ENCODE peak calls at places on chromosomes 7 and 10, in four cellular contexts. Q is body of pancreas, K is colonic mucosa, A is NB4. E is an unnamed sample.
A peak's percentile ranks its signal among the peaks of the same experiment; 100 is the strongest.

GRCh38 chr10:101901340-101901739 is 57.7 kb upstream of the KCNIP2 start:
- DNase-seq in Q (no peak), K (no peak), A (no peak), E (no peak)

GRCh38 chr7:86846494-86847190 is 202.9 kb downstream of the GRM3 start:
- DNase-seq in Q (peak; percentile 74), K (peak; percentile 73), A (no peak), E (no peak)

GRCh38 chr7:25624001-25624400 is 395.7 kb upstream of the NPVF start:
- DNase-seq in Q (no peak), K (no peak), A (no peak), E (no peak)

GRCh38 chr7:1981878-1982230 is 250.9 kb downstream of the MAD1L1 start:
- DNase-seq in Q (no peak), K (no peak), A (no peak), E (no peak)

GRCh38 chr10:24820616-24821015 is 96.9 kb upstream of the ARHGAP21 start:
- DNase-seq in Q (no peak), K (no peak), A (no peak), E (no peak)

GRCh38 chr7:112296416-112296815 is 89.9 kb downstream of the ZNF277 start:
- DNase-seq in Q (no peak), K (no peak), A (no peak), E (no peak)

GRCh38 chr7:26898917-26899316 is 34.5 kb upstream of the SKAP2 start:
- DNase-seq in Q (no peak), K (no peak), A (peak; percentile 23), E (peak; percentile 11)

GRCh38 chr7:32611201-32611691 is 116.0 kb downstream of the AVL9 start:
- DNase-seq in Q (no peak), K (no peak), A (no peak), E (no peak)

GRCh38 chr10:100138921-100139496 is 46.8 kb downstream of the ERLIN1 start:
- DNase-seq in Q (no peak), K (no peak), A (no peak), E (no peak)

GRCh38 chr7:39683216-39683845 is 60.0 kb downstream of the RALA start:
- DNase-seq in Q (no peak), K (no peak), A (no peak), E (no peak)

GRCh38 chr7:34308595-34308994 is 349.4 kb upstream of the NPSR1 start:
- DNase-seq in Q (no peak), K (no peak), A (no peak), E (no peak)

GRCh38 chr10:110447886-110448285 is 49.8 kb upstream of the DUSP5 start:
- DNase-seq in Q (no peak), K (no peak), A (no peak), E (no peak)

GRCh38 chr10:35890061-35890969 is 248.2 kb upstream of the FZD8 start:
- DNase-seq in Q (no peak), K (peak; percentile 47), A (no peak), E (no peak)

GRCh38 chr7:139355320-139355719 is 4.4 kb upstream of the LUC7L2 start:
- DNase-seq in Q (no peak), K (no peak), A (peak; percentile 85), E (no peak)

GRCh38 chr7:29194206-29194593 is 375 bp upstream of the CHN2 start:
- DNase-seq in Q (no peak), K (peak; percentile 31), A (no peak), E (no peak)

GRCh38 chr7:139648941-139649425 is 125.5 kb downstream of the CLEC2L start:
- DNase-seq in Q (peak; percentile 25), K (no peak), A (peak; percentile 79), E (no peak)

GRCh38 chr10:129820451-129820850 is 143.6 kb downstream of the EBF3 start:
- DNase-seq in Q (no peak), K (no peak), A (no peak), E (no peak)

GRCh38 chr10:28637346-28637745 is 40.0 kb upstream of the BAMBI start:
- DNase-seq in Q (no peak), K (no peak), A (no peak), E (no peak)

GRCh38 chr7:82481499-82482097 is 38.0 kb upstream of the CACNA2D1 start:
- DNase-seq in Q (no peak), K (no peak), A (peak; percentile 28), E (peak; percentile 2)

GRCh38 chr7:24826662-24827020 is 69.4 kb upstream of the GSDME start:
- DNase-seq in Q (no peak), K (no peak), A (no peak), E (no peak)

GRCh38 chr7:155349601-155350331 is 52.1 kb downstream of the INSIG1 start:
- DNase-seq in Q (no peak), K (no peak), A (no peak), E (no peak)

GRCh38 chr10:72011016-72011415 is 46.8 kb downstream of the CHST3 start:
- DNase-seq in Q (no peak), K (no peak), A (no peak), E (no peak)

GRCh38 chr10:22315455-22316285 is 518 bp upstream of the COMMD3 start:
- DNase-seq in Q (no peak), K (no peak), A (no peak), E (no peak)

GRCh38 chr10:116298586-116298985 is 25.6 kb upstream of the GFRA1 start:
- DNase-seq in Q (no peak), K (no peak), A (no peak), E (no peak)

DNA sequence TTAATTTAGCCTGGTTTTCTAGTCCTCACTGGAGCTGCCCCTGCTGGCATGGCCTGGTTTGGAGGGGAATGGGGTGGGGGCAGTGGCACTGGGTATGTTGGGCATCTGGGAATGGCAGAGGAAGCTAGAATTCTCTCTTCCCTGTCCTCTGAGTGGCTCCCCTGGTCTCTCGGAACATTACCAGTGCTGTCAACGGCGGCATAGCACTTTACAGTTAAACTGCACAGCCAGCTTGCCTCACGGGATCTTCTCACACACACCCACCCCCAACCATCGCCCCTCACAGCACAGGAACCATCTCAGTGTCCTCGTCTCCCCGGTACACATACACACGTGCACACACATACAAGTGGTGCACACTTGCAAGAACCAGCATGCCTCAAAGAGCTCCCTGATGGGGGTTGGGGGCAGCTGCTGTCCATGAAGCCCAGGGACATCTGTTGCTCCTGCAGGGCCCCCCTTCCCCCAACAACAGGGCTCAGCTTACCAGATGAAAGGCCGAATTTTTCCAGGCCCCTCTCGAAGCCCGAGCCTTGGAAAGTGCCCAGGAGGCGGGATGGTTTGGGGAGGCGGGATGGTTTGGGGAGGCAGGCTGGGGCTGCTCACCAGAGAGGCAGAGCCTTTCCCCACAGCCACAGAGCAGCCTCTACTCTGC is 41.0 kb downstream of the TSPAN15 start:
- DNase-seq in Q (no peak), K (no peak), A (no peak), E (no peak)
- TF ChIP-seq CTCF in Q (no peak), K (no peak), A (no peak), E (no peak)

DNA sequence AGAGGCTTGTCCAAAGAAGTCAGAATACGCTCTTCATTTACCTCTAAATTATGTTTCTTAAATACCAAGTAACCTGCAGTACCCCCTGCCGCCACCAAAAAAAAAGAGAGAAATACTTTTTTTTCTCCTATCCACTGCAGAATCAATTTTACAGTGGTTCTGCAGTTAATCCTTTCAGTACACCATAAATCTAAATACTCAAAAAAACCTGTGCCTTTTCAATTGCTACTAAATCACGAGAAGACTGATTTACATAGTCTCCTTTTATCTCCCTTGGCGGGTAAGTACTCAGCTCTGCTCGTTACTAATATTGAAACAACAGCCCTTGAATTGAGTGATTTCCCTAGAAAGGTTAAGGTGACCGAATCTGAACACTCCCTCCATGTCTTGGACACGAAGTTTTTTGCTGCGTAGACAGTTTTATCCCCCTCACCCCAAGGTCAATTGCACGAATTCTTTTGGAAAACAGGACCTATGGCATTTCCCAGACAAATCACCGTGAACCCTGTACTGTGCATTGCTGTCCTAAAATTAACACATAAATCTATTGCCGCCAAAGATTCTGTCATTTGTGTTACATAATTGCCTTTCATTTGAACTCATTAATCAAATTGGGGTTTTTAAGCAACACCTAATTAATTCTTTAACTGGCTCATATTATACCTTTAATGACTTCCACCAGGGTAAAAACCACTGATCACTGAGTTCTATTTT is 517 bp upstream of the VIM start:
- DNase-seq in Q (no peak), K (no peak), A (peak; percentile 42), E (no peak)
- H3K4me3 ChIP-seq in Q (peak overlapping the region; percentile 42), K (peak overlapping the region; percentile 69), A (peak overlapping the region; percentile 68), E (peak overlapping the region; percentile 90)

GRCh38 chr7:142586611-142587010 is 162.7 kb upstream of the PRSS1 start:
- DNase-seq in Q (no peak), K (no peak), A (no peak), E (no peak)

GRCh38 chr7:142583424-142583823 is 165.8 kb upstream of the PRSS1 start:
- DNase-seq in Q (peak; percentile 59), K (no peak), A (peak; percentile 14), E (peak; percentile 41)

GRCh38 chr7:142584765-142585164 is 164.5 kb upstream of the PRSS1 start:
- DNase-seq in Q (no peak), K (no peak), A (no peak), E (no peak)

GRCh38 chr7:142587578-142588191 is 161.6 kb upstream of the PRSS1 start:
- DNase-seq in Q (peak; percentile 66), K (peak; percentile 23), A (peak; percentile 80), E (peak; percentile 41)

DNA sequence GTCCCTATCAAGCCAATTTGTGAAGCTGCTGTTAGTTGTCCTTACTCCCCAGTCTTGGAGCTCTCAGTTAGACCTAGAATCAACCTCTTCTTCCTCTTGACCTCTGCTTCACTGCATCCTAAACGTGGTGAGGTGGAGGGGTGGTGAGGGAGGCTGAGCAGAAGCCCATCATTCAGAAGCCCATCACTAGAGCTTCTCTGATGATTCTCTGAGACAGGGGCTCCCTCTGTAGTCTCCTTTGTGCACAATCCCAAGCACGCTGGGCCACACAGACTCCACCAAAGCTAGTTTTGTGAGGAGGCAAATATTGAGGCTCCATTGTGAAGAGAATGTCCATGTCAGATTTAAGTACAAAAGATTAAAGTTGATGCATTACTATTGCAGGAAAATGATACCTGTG is 163.8 kb upstream of the PRSS1 start:
- DNase-seq in Q (no peak), K (no peak), A (no peak), E (no peak)
- TF ChIP-seq CTCF in Q (no peak), K (no peak), A (no peak), E (peak; percentile 45)

GRCh38 chr10:92697663-92698511 is 8.1 kb downstream of the HHEX start:
- DNase-seq in Q (no peak), K (no peak), A (peak; percentile 68), E (no peak)

GRCh38 chr10:92699193-92699517 is 9.4 kb downstream of the HHEX start:
- DNase-seq in Q (no peak), K (no peak), A (no peak), E (no peak)

GRCh38 chr10:92695679-92696605 is 6.2 kb downstream of the HHEX start:
- DNase-seq in Q (peak; percentile 60), K (no peak), A (no peak), E (no peak)

GRCh38 chr10:92699518-92700272 is 9.9 kb downstream of the HHEX start:
- DNase-seq in Q (peak; percentile 32), K (peak; percentile 26), A (peak; percentile 85), E (no peak)

DNA sequence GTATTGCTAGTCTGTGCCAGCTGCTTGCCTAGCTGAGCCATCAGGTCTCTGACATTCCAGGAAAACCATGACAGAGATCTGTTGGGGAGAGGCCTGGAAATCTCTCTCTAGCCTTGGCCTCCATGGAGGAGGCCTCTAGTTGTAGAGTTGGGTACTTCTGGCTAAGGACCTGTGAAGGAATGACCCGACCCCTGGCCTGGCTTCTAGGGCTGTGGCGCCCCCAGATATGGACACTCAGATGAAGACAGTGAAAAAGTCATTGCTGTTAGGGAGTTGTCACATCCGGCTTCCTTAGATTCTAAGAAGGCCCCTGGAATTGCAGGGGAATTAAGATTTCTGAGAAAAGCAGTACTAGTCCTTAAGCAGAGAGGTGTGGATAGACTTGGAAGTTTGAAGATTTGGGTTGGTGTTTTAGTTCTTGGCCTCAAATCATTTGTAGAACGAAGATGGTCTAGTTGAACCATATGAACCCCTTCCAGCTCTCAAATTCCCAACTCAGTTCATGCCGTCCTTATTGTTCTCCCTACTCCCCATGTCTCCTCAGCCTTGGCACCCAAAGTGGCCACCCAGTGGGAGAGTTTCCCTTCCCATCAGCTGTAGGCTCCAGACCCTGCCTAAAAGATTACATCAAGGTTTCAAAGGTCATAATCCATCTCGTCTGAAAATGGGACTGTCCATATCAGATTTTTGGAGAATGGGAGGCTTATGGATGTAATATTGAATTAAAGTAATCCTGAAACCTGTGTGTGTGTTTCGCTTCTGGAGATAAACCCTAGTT is 7.0 kb downstream of the HHEX start:
- DNase-seq in Q (peak; percentile 29), K (no peak), A (no peak), E (no peak)
- H3K4me3 ChIP-seq in Q (no peak overlapping the region), K (no peak overlapping the region), A (no peak overlapping the region), E (no peak overlapping the region)

E was measured in AG09309.